ENCODE peak calls at places on chromosomes 6 and 20, in four cellular contexts. U is uterus, D is A549, G is H1. E is an unnamed sample.

GRCh38 chr20:35339007-35339406 is 46.8 kb upstream of the FAM83C start:
- DNase-seq in U (no peak), D (no peak), G (no peak), E (no peak)

GRCh38 chr6:4344317-4344899 is 209.0 kb upstream of the ECI2 start:
- DNase-seq in U (no peak), D (no peak), G (no peak), E (no peak)

GRCh38 chr6:29887330-29887818 is 55.0 kb upstream of the HLA-A start:
- DNase-seq in U (peak; percentile 54), D (no peak), G (peak; percentile 54), E (no peak)

GRCh38 chr6:48567016-48567415 is 456.0 kb upstream of the PTCHD4 start:
- DNase-seq in U (no peak), D (no peak), G (no peak), E (no peak)

GRCh38 chr6:146944809-146945208 is 259.4 kb upstream of the STXBP5 start:
- DNase-seq in U (no peak), D (no peak), G (no peak), E (no peak)

GRCh38 chr6:89315199-89315598 is at the start of gene GABRR2:
- DNase-seq in U (no peak), D (no peak), G (no peak), E (no peak)

GRCh38 chr6:145260491-145260890 is 474.8 kb downstream of the EPM2A start:
- DNase-seq in U (no peak), D (no peak), G (no peak), E (no peak)

GRCh38 chr6:47438481-47439347 is 38.9 kb upstream of the CD2AP start:
- DNase-seq in U (no peak), D (no peak), G (no peak), E (no peak)

GRCh38 chr6:63663147-63663877 is 27.7 kb downstream of the PHF3 start:
- DNase-seq in U (no peak), D (no peak), G (no peak), E (no peak)

GRCh38 chr6:104537185-104537584 is 322.5 kb downstream of the HACE1 start:
- DNase-seq in U (no peak), D (no peak), G (no peak), E (no peak)

GRCh38 chr20:45049904-45050471 is 50.9 kb downstream of the KCNS1 start:
- DNase-seq in U (no peak), D (no peak), G (no peak), E (no peak)

GRCh38 chr6:85592044-85592443 is 1.6 kb downstream of the SNX14 start:
- DNase-seq in U (no peak), D (no peak), G (no peak), E (no peak)
- H3K4me3 ChIP-seq in U (no peak overlapping the region), D (peak overlapping the region; percentile 77), G (no peak overlapping the region), E (no peak overlapping the region)

DNA sequence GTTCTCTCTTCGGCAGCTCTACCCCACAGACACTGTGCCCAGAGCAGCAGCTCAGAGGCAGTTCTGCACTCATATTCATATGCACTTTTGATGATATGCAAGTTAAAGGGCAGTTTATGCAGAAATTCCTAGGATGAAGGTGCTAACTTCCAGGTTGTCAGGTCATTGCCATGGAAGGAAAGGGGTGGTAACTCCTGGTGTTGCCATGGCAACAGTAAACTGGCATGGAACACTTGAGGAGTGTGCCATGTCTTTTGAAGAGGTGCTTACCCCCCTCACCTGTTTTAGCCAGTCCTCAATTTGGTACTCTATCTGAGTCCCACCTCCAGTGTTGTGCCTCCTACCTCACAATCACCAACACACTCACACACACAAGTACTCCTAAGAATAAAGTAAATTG is 539.4 kb upstream of the BTBD3 start:
- DNase-seq in U (no peak), D (no peak), G (no peak), E (no peak)
- TF ChIP-seq POLR2A in U (no peak), D (no peak), G (no peak), E (no peak)

GRCh38 chr20:50110141-50111047 is 2.6 kb downstream of the UBE2V1 start:
- DNase-seq in U (no peak), D (no peak), G (no peak), E (no peak)
- H3K4me3 ChIP-seq in U (no peak overlapping the region), D (peak overlapping the region; percentile 76), G (no peak overlapping the region), E (no peak overlapping the region)

GRCh38 chr6:12935637-12936036 is 219.1 kb downstream of the PHACTR1 start:
- DNase-seq in U (no peak), D (no peak), G (no peak), E (no peak)

GRCh38 chr6:12943549-12943948 is 227.0 kb downstream of the PHACTR1 start:
- DNase-seq in U (no peak), D (no peak), G (no peak), E (no peak)

GRCh38 chr6:12937971-12938370 is 221.4 kb downstream of the PHACTR1 start:
- DNase-seq in U (no peak), D (no peak), G (no peak), E (no peak)

GRCh38 chr6:12941422-12941821 is 224.9 kb downstream of the PHACTR1 start:
- DNase-seq in U (no peak), D (no peak), G (no peak), E (no peak)

DNA sequence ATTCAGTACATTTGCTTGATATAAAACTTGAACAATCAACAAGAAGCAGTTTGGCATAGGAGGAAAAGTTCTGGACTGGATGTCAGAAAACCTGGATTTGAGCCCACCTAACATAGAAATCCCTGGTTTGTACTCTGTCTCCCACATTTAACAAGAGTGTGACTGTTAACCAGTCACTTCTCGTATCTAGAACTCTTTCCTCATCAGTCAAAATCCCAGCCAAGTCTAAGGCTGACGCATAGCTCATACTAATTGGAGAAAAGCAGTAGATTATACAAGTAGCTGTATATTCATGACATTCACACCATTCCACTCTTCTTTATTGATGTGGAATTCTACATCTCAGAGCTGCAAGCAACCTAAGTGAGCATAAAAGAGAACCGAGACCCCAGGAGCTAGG is 222.7 kb downstream of the PHACTR1 start:
- DNase-seq in U (no peak), D (no peak), G (no peak), E (no peak)
- TF ChIP-seq POLR2A in U (no peak), D (no peak), G (no peak), E (no peak)

E was measured in vagina.